ENCODE peak calls at places on chromosomes 3 and 15, in six cellular contexts. I is A549, W is GM13977, N is glutamatergic neuron, C is fibroblast of pulmonary artery, F is osteoblast. O is an unnamed sample.

GRCh38 chr3:122988507-122988906 is 39.1 kb downstream of the SEMA5B start:
- DNase-seq in I (no peak), W (no peak), N (peak; percentile 71), C (no peak), F (no peak), O (no peak)

GRCh38 chr3:4772171-4772804 is 206.9 kb upstream of the BHLHE40 start:
- DNase-seq in I (no peak), W (no peak), N (no peak), C (peak; percentile 91), F (no peak), O (no peak)

GRCh38 chr15:65115086-65115485 is at the start of gene UBAP1L:
- DNase-seq in I (no peak), W (no peak), N (no peak), C (no peak), F (no peak), O (no peak)

GRCh38 chr3:121436641-121437040 is 109.1 kb downstream of the POLQ start:
- DNase-seq in I (no peak), W (no peak), N (no peak), C (no peak), F (no peak), O (no peak)

GRCh38 chr3:24025805-24026204 is 80.7 kb downstream of the NR1D2 start:
- DNase-seq in I (no peak), W (no peak), N (no peak), C (no peak), F (no peak), O (no peak)

GRCh38 chr3:126765187-126766069 is 61.4 kb downstream of the CHCHD6 start:
- DNase-seq in I (no peak), W (no peak), N (no peak), C (no peak), F (no peak), O (no peak)

GRCh38 chr15:78339559-78339958 is 594 bp upstream of the CRABP1 start:
- DNase-seq in I (no peak), W (no peak), N (no peak), C (no peak), F (no peak), O (no peak)

GRCh38 chr3:126911162-126912026 is 71.5 kb upstream of the PLXNA1 start:
- DNase-seq in I (peak; percentile 79), W (peak; percentile 90), N (no peak), C (peak; percentile 95), F (peak; percentile 97), O (peak; percentile 92)

GRCh38 chr3:117117188-117117936 is 407.8 kb downstream of the TUSC7 start:
- DNase-seq in I (no peak), W (no peak), N (no peak), C (no peak), F (no peak), O (no peak)

GRCh38 chr3:37291275-37291700 is 116.9 kb upstream of the LRRFIP2 start:
- DNase-seq in I (peak; percentile 57), W (no peak), N (no peak), C (peak; percentile 62), F (peak; percentile 84), O (no peak)

GRCh38 chr3:64803469-64803868 is 115.7 kb upstream of the ADAMTS9 start:
- DNase-seq in I (no peak), W (no peak), N (no peak), C (no peak), F (no peak), O (no peak)

GRCh38 chr3:115659861-115660260 is 36.6 kb downstream of the GAP43 start:
- DNase-seq in I (no peak), W (no peak), N (no peak), C (no peak), F (peak; percentile 63), O (no peak)

GRCh38 chr3:3825025-3825424 is 25.8 kb downstream of the LRRN1 start:
- DNase-seq in I (no peak), W (no peak), N (no peak), C (no peak), F (no peak), O (no peak)

GRCh38 chr3:120498947-120499346 is 48.2 kb upstream of the FSTL1 start:
- DNase-seq in I (peak; percentile 43), W (no peak), N (no peak), C (peak; percentile 98), F (peak; percentile 76), O (no peak)

GRCh38 chr3:162141232-162141631 is 644.6 kb downstream of the OTOL1 start:
- DNase-seq in I (no peak), W (no peak), N (no peak), C (peak; percentile 73), F (no peak), O (no peak)

GRCh38 chr15:93035953-93036810 is 52.8 kb downstream of the RGMA start:
- DNase-seq in I (peak; percentile 61), W (peak; percentile 88), N (peak; percentile 59), C (peak; percentile 53), F (peak; percentile 94), O (peak; percentile 86)

GRCh38 chr3:192831801-192832347 is 85.8 kb downstream of the MB21D2 start:
- DNase-seq in I (no peak), W (no peak), N (no peak), C (no peak), F (no peak), O (no peak)

GRCh38 chr3:185549111-185549510 is 3.3 kb downstream of the LIPH start:
- DNase-seq in I (peak; percentile 83), W (no peak), N (no peak), C (peak; percentile 99), F (peak; percentile 89), O (no peak)

GRCh38 chr3:179730508-179730907 is 77.7 kb downstream of the USP13 start:
- DNase-seq in I (no peak), W (no peak), N (no peak), C (no peak), F (no peak), O (no peak)

GRCh38 chr3:95717048-95717447 is 1097.3 kb upstream of the EPHA6 start:
- DNase-seq in I (no peak), W (no peak), N (no peak), C (no peak), F (no peak), O (no peak)

GRCh38 chr3:95705786-95706418 is 1108.5 kb upstream of the EPHA6 start:
- DNase-seq in I (peak; percentile 12), W (no peak), N (no peak), C (no peak), F (no peak), O (no peak)

GRCh38 chr3:95707268-95707667 is 1107.1 kb upstream of the EPHA6 start:
- DNase-seq in I (no peak), W (no peak), N (no peak), C (no peak), F (peak; percentile 14), O (no peak)

GRCh38 chr3:95715137-95715536 is 1099.3 kb upstream of the EPHA6 start:
- DNase-seq in I (no peak), W (no peak), N (no peak), C (no peak), F (no peak), O (no peak)

GRCh38 chr3:95711789-95712188 is 1102.6 kb upstream of the EPHA6 start:
- DNase-seq in I (no peak), W (no peak), N (no peak), C (no peak), F (no peak), O (no peak)
- TF ChIP-seq CTCF in I (no peak), W (peak; percentile 25), N (no peak), C (no peak), F (no peak), O (no peak)

GRCh38 chr3:168058482-168058881 is 37.2 kb downstream of the GOLIM4 start:
- DNase-seq in I (no peak), W (no peak), N (no peak), C (no peak), F (no peak), O (no peak)

GRCh38 chr3:168062679-168063078 is 33.0 kb downstream of the GOLIM4 start:
- DNase-seq in I (no peak), W (no peak), N (no peak), C (no peak), F (no peak), O (no peak)

GRCh38 chr3:168063122-168063521 is 32.6 kb downstream of the GOLIM4 start:
- DNase-seq in I (no peak), W (no peak), N (no peak), C (no peak), F (no peak), O (no peak)

GRCh38 chr3:168060317-168060716 is 35.4 kb downstream of the GOLIM4 start:
- DNase-seq in I (no peak), W (peak; percentile 7), N (no peak), C (no peak), F (no peak), O (no peak)

GRCh38 chr3:168061332-168061996 is 34.3 kb downstream of the GOLIM4 start:
- DNase-seq in I (no peak), W (peak; percentile 9), N (no peak), C (no peak), F (peak; percentile 43), O (peak; percentile 20)
- TF ChIP-seq CTCF in I (no peak), W (no peak), N (no peak), C (no peak), F (peak; percentile 25), O (no peak)

GRCh38 chr3:15528881-15529537 is 7.5 kb upstream of the COLQ start:
- DNase-seq in I (no peak), W (no peak), N (no peak), C (no peak), F (no peak), O (no peak)

GRCh38 chr3:15525790-15526189 is 4.3 kb upstream of the COLQ start:
- DNase-seq in I (no peak), W (no peak), N (no peak), C (no peak), F (no peak), O (no peak)

GRCh38 chr3:15523660-15524417 is 2.3 kb upstream of the COLQ start:
- DNase-seq in I (no peak), W (no peak), N (no peak), C (no peak), F (no peak), O (no peak)

GRCh38 chr3:15531346-15531745 is 9.8 kb upstream of the COLQ start:
- DNase-seq in I (no peak), W (no peak), N (no peak), C (no peak), F (no peak), O (no peak)

GRCh38 chr3:15527031-15527459 is 5.5 kb upstream of the COLQ start:
- DNase-seq in I (no peak), W (peak; percentile 44), N (peak; percentile 55), C (peak; percentile 21), F (no peak), O (no peak)
- TF ChIP-seq CTCF in I (no peak), W (peak; percentile 23), N (peak; percentile 66), C (peak; percentile 27), F (peak; percentile 21), O (no peak)

DNA sequence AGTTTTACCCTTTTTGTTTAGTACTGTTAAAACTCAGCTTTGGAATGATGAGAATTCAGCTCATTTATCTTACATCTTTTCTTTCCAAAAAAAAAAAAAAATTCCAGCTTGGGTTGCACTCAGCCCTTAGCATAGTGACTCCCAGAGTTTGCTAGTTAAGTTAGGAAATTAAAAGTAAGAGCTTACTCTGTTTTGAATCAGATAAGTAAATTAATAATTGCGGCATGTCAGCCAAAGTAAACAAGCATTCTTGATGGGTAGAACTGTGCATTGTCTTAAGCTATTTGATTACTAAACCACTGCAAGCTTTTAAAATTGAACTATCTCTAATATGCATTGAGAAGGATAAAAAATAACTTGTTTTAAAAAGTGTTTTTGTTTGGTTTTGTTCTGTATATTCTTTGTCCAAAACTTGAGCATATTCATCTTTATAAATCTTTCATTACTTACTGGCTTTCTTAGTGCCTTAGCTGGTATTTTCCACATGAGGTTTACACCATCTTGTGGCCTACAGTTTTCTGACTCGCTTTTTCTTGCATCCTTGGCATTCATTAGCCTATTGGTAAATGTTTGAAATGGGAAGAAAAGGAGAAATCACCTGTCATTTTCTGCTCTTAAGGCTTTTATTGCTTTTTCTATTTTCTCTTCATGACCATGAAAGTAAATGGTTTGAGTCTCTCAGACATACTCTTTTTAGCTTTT is 107.6 kb downstream of the FILIP1L start:
- DNase-seq in I (peak; percentile 7), W (no peak), N (no peak), C (peak; percentile 63), F (no peak), O (no peak)
- TF ChIP-seq CTCF in I (no peak), W (no peak), N (no peak), C (peak; percentile 25), F (peak; percentile 32), O (no peak)